ENCODE peak calls at places on chromosomes 2 and 18, in six cellular contexts. B is mammary epithelial cell, K is astrocyte, H is hepatocyte, E is SK-N-SH, J is fibroblast of lung. V is an unnamed sample. For H3K36me3, the result is how much of the 10 kb centered on the place peaks cover.

GRCh38 chr18:3177902-3178687 is 41.7 kb downstream of the MYOM1 start:
- DNase-seq in H (no peak), J (peak), K (peak), E (no peak), B (no peak), V (no peak)

GRCh38 chr18:69957071-69957620 is 9.5 kb upstream of the CD226 start:
- DNase-seq in B (no peak), K (no peak), E (no peak), J (no peak), H (no peak), V (no peak)

GRCh38 chr2:95208101-95208500 is 780 bp downstream of the ZNF892 start:
- DNase-seq in K (peak), E (no peak), B (peak), H (no peak), J (peak), V (no peak)

GRCh38 chr18:33116376-33116775 is 324.1 kb downstream of the CCDC178 start:
- DNase-seq in H (peak), J (peak), B (no peak), K (peak), E (no peak), V (peak)

GRCh38 chr18:27803957-27804356 is 373.0 kb downstream of the CDH2 start:
- DNase-seq in E (no peak), J (no peak), K (peak), H (no peak), B (peak), V (no peak)

GRCh38 chr2:64410673-64411072 is 43.3 kb upstream of the LGALSL start:
- DNase-seq in B (no peak), E (no peak), K (no peak), H (no peak), J (no peak), V (no peak)

GRCh38 chr2:197306691-197307030 is 3.9 kb downstream of the ANKRD44 start:
- DNase-seq in K (no peak), B (peak), H (no peak), J (no peak), E (no peak), V (no peak)

GRCh38 chr2:112818094-112818902 is 18.3 kb downstream of the IL1B start:
- DNase-seq in J (peak), E (peak), H (peak), K (no peak), B (no peak), V (peak)

GRCh38 chr2:86224645-86225355 is 25.5 kb downstream of the MRPL35 start:
- DNase-seq in K (no peak), E (no peak), H (no peak), J (no peak), B (no peak), V (no peak)

GRCh38 chr2:8754056-8754790 is 72.4 kb downstream of the ID2 start:
- DNase-seq in H (no peak), J (peak), B (no peak), E (peak), K (peak), V (no peak)

GRCh38 chr2:136116813-136117390 is 1.0 kb downstream of the CXCR4 start:
- DNase-seq in H (peak), E (peak), B (peak), J (no peak), K (no peak), V (no peak)

GRCh38 chr18:68429809-68430208 is 285.1 kb downstream of the TMX3 start:
- DNase-seq in K (peak), E (no peak), B (peak), H (no peak), J (peak), V (peak)

GRCh38 chr2:224405412-224405811 is 3.5 kb upstream of the FAM124B start:
- DNase-seq in K (no peak), E (no peak), J (no peak), H (no peak), B (no peak), V (no peak)

GRCh38 chr2:73000808-73001570 is 70.5 kb downstream of the SFXN5 start:
- DNase-seq in B (no peak), E (no peak), H (peak), K (no peak), J (no peak), V (no peak)

GRCh38 chr2:88187038-88187676 is 17.0 kb downstream of the THNSL2 start:
- DNase-seq in E (peak), B (peak), J (peak), K (no peak), H (peak), V (peak)

GRCh38 chr2:191343796-191344338 is 98.7 kb downstream of the MYO1B start:
- DNase-seq in E (no peak), B (no peak), K (no peak), H (no peak), J (no peak), V (no peak)

GRCh38 chr2:237967463-237967871 is 653 bp downstream of the UBE2F start:
- DNase-seq in K (no peak), J (no peak), H (peak), E (peak), B (peak), V (peak)

GRCh38 chr18:13362617-13363016 is 144.1 kb downstream of the LDLRAD4 start:
- DNase-seq in E (no peak), K (no peak), J (no peak), H (no peak), B (no peak), V (no peak)

GRCh38 chr2:128748336-128748735 is 429.7 kb upstream of the HS6ST1 start:
- DNase-seq in E (no peak), H (no peak), K (no peak), B (no peak), J (no peak), V (no peak)

GRCh38 chr2:172704072-172704936 is 31.3 kb upstream of the RAPGEF4 start:
- DNase-seq in J (peak), H (peak), E (peak), B (peak), K (no peak), V (peak)

GRCh38 chr2:68828887-68829708 is 42.1 kb downstream of the BMP10 start:
- DNase-seq in J (peak), B (peak), H (peak), E (peak), K (peak), V (peak)

GRCh38 chr2:201618744-201619654 is 24.3 kb downstream of the TMEM237 start:
- DNase-seq in J (peak), E (peak), B (no peak), K (peak), H (no peak), V (peak)

GRCh38 chr18:32468147-32468845 is 2.4 kb downstream of the GAREM1 start:
- DNase-seq in E (no peak), H (no peak), B (peak), K (no peak), J (no peak), V (no peak)

GRCh38 chr18:23825978-23826405 is 136.7 kb downstream of the LAMA3 start:
- DNase-seq in K (peak), J (peak), E (no peak), B (peak), H (peak), V (peak)

GRCh38 chr2:237696471-237696870 is 69.1 kb downstream of the LRRFIP1 start:
- DNase-seq in B (no peak), J (no peak), H (no peak), E (no peak), K (no peak), V (no peak)

GRCh38 chr18:44742126-44742525 is 61.4 kb downstream of the SETBP1 start:
- DNase-seq in B (no peak), K (no peak), H (no peak), E (no peak), J (no peak), V (no peak)

GRCh38 chr18:72107647-72108046 is 436.5 kb downstream of the CBLN2 start:
- DNase-seq in B (no peak), E (no peak), J (peak), H (peak), K (peak), V (peak)

DNA sequence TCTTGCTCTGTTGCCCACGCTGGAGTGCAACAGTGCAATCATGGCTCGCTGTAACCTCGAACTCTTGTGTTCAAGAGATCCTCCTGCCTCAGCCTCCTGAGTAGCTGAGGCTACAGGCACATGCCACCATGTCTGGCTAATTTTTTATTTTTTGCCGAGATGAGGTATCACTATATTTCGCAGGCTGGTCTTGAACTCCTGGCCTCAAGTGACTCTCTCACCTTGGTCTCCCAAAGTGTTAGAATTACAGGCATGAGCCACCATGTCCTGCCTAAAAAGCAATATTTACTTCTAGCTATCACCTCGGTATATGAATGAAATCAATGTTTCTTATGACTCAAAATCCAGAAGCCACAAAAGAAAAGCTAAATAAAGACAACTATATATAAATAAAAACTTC is 2.2 kb downstream of the BUB1 start:
- DNase-seq in E (no peak), J (no peak), H (no peak), K (no peak), B (no peak), V (no peak)
- H3K36me3 ChIP-seq in E (under half), J (under half), H (under half), K (under half), B (under half), V (under half)

DNA sequence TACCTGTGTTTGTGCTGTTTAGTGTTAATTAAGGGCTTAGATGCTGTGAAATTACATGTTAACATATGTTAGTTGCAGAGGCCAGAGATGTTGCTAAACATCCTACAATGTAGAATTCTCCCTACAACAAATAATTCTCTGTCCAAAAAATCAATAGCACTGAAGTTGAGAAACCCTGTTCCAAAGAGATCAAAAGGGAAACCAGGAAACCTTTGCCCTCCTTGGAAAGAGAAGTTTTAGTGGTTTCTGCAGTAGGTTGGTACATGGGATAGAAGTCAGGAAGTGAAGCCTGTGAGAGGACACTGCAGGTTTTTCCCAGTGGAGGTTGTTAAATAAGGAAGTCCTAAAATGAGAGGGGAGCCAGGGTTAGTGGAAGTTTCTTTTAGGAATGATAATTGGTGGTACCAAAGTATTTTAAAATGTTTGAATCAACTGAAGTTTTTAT is 6.3 kb upstream of the RMDN2 start:
- DNase-seq in B (no peak), K (no peak), J (peak), H (peak), E (no peak), V (no peak)
- H2AFZ ChIP-seq in B (no peak), K (no peak), J (no peak), H (no peak), E (no peak), V (no peak)

DNA sequence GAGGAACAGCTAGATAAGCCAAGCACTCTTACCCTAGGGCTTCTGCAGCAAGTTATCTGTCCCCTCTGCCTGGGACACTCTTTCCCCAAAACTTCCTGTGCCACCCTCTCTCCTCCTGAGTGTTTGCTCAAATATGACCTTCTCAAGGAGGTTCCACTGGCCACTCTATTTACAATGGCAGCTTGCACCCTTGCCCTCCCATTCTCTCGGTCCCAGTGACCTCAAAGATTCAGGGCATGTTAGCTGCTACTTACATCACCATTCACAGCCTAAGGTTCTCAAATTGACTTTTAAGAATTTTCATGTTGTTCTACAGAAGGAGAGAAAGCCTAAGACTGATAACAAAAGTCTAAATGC is 9.5 kb downstream of the ATP8B1 start:
- DNase-seq in E (no peak), K (no peak), B (no peak), H (no peak), J (no peak), V (peak)
- H3K4me2 ChIP-seq in E (no peak), K (peak), B (no peak), H (no peak), J (peak), V (peak)

GRCh38 chr2:127485694-127486071 is 40.6 kb downstream of the IWS1 start:
- DNase-seq in H (no peak), E (no peak), J (no peak), K (no peak), B (no peak), V (no peak)
- H3K36me3 ChIP-seq in H (under half), E (half or more), J (under half), K (half or more), B (under half), V (under half)